ENCODE peak calls at places on chromosomes 5 and 9, in seven cellular contexts. T, B, Q, P, G, L and Z are unnamed samples.
A peak's percentile ranks its signal among the peaks of the same experiment; 100 is the strongest.

GRCh38 chr9:136201609-136202448 is 3.1 kb downstream of the LHX3 start:
- DNase-seq in T (no peak), B (no peak), Q (no peak), L (peak; percentile 88), P (no peak), G (no peak), Z (no peak)

GRCh38 chr9:98403715-98404114 is 148.3 kb upstream of the TBC1D2 start:
- DNase-seq in Q (no peak), P (no peak), L (no peak), T (no peak), B (no peak), G (no peak), Z (no peak)

GRCh38 chr9:129476821-129477611 is 143.9 kb downstream of the C9orf50 start:
- DNase-seq in P (no peak), T (no peak), G (no peak), L (no peak), B (no peak), Q (no peak), Z (no peak)

GRCh38 chr9:19615036-19615435 is 173.8 kb downstream of the SLC24A2 start:
- DNase-seq in G (no peak), L (no peak), T (no peak), Q (no peak), B (no peak), P (no peak), Z (no peak)

GRCh38 chr9:123614503-123615258 is 258.7 kb downstream of the CRB2 start:
- DNase-seq in B (no peak), Q (no peak), T (no peak), L (no peak), P (no peak), G (no peak), Z (no peak)

GRCh38 chr5:122906768-122907167 is 61.4 kb downstream of the SNX24 start:
- DNase-seq in P (no peak), G (no peak), T (no peak), L (no peak), Q (no peak), B (no peak), Z (no peak)

GRCh38 chr5:59198365-59198764 is 615.5 kb downstream of the RAB3C start:
- DNase-seq in G (no peak), T (no peak), B (no peak), Q (no peak), L (no peak), P (no peak), Z (no peak)

GRCh38 chr5:8458038-8458383 is 589.1 kb downstream of the MTRR start:
- DNase-seq in P (no peak), G (no peak), B (no peak), T (no peak), L (no peak), Q (no peak), Z (no peak)

GRCh38 chr5:78731884-78732283 is 83.3 kb upstream of the LHFPL2 start:
- DNase-seq in B (no peak), T (no peak), Q (no peak), P (no peak), L (no peak), G (no peak), Z (no peak)
- H3K4me3 ChIP-seq in B (no peak overlapping the region), T (no peak overlapping the region), Q (no peak overlapping the region), P (no peak overlapping the region), L (no peak overlapping the region), G (no peak overlapping the region), Z (no peak overlapping the region)

DNA sequence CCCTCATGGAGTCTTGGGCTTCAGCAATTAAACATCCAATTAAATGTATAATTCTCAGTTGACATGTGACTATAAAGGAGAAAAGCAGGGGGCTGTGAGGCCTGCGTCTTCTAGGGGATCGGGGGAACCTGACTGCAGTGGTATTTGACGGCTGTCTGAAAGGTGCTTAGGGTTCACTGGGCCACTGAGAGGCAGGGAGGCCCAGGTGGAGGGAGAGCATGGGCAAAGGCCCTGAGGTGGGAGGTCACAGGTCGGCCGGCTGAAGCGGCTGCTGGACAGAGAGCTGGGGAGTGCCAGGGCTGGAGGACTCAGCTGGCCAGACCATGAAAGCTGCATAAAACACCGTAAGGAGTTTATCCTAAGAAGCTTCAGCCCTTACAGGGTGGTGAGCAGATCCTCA is 23.9 kb downstream of the ERGIC1 start:
- DNase-seq in Q (no peak), G (no peak), L (no peak), B (peak; percentile 34), T (no peak), P (no peak), Z (no peak)
- TF ChIP-seq POLR2A in Q (no peak), G (no peak), L (no peak), B (no peak), T (no peak), P (no peak), Z (no peak)

GRCh38 chr5:175444060-175444904 is at the start of gene DRD1:
- DNase-seq in P (no peak), Q (no peak), G (no peak), B (peak; percentile 54), L (peak; percentile 94), T (peak; percentile 32), Z (no peak)
- TF ChIP-seq CTCF in P (no peak), Q (peak; percentile 83), G (peak; percentile 58), B (peak; percentile 81), L (peak; percentile 54), T (peak; percentile 50), Z (no peak)

DNA sequence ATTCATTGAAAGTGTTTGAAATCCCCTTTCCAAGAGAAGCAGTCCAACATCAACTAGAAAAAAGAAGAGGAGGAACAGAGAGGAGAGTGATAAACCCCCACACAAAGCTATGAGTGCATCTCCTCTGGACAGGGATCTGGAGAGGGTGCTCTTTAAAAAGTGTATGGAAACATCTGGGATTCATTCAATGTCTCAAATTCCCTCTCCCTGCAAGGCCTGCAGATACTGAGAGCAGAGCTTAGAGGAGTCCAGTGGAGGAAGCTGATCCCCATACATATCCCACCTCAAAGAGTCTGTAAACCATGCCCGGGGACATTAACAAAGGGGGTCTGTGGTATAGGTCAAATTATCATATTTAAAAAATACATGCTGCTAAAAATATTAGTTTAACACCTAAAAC is 2.2 kb downstream of the SPOCK1 start:
- DNase-seq in G (no peak), Q (no peak), L (no peak), T (no peak), P (no peak), B (no peak), Z (no peak)
- H3K4me3 ChIP-seq in G (no peak overlapping the region), Q (no peak overlapping the region), L (no peak overlapping the region), T (no peak overlapping the region), P (no peak overlapping the region), B (no peak overlapping the region), Z (no peak overlapping the region)

GRCh38 chr9:134325813-134326753 is at the start of gene RXRA:
- DNase-seq in Q (no peak), B (peak; percentile 94), L (peak; percentile 97), G (peak; percentile 73), T (peak; percentile 93), P (peak; percentile 70), Z (peak; percentile 95)
- TF ChIP-seq POLR2A in Q (peak; percentile 94), B (peak; percentile 96), L (peak; percentile 84), G (peak; percentile 67), T (peak; percentile 89), P (no peak), Z (no peak)

DNA sequence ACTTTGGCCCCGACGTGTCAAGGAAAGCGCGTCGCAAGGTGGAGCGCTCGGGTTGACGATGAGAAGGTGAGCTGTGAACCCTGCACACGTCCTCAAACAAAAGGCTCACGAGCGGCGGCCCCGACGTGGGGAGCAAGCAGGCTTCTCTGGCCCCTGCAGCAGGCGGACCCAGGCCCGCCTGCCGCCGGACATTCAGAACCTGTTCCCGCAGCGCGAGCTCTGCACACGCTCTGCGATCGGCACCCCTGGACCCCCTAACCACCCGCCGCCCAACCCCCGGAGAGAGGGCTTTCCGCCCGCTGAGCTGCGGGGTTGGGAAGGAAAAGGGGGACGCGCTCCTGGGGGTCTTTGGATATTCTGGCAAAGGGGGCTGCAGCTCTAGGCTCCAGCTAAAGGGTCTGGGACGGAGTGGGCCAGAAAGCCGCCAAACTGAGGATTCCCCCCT is 1.2 kb downstream of the FBN2 start:
- DNase-seq in B (no peak), G (no peak), L (peak; percentile 56), P (no peak), T (peak; percentile 41), Q (no peak), Z (no peak)
- TF ChIP-seq CTCF in B (no peak), G (no peak), L (no peak), P (no peak), T (no peak), Q (no peak), Z (no peak)

GRCh38 chr9:113807173-113808061 is 68.7 kb upstream of the ZNF618 start:
- DNase-seq in Q (no peak), P (no peak), L (no peak), G (no peak), T (peak; percentile 28), B (peak; percentile 29), Z (peak; percentile 39)
- H3K4me3 ChIP-seq in Q (no peak overlapping the region), P (peak overlapping the region; percentile 58), L (no peak overlapping the region), G (peak overlapping the region; percentile 19), T (peak overlapping the region; percentile 7), B (no peak overlapping the region), Z (no peak overlapping the region)

GRCh38 chr5:90334746-90335145 is 74.8 kb downstream of the CETN3 start:
- DNase-seq in T (no peak), G (no peak), L (no peak), B (no peak), P (no peak), Q (no peak), Z (no peak)
- TF ChIP-seq POLR2A in T (no peak), G (no peak), L (no peak), B (no peak), P (no peak), Q (no peak), Z (no peak)

DNA sequence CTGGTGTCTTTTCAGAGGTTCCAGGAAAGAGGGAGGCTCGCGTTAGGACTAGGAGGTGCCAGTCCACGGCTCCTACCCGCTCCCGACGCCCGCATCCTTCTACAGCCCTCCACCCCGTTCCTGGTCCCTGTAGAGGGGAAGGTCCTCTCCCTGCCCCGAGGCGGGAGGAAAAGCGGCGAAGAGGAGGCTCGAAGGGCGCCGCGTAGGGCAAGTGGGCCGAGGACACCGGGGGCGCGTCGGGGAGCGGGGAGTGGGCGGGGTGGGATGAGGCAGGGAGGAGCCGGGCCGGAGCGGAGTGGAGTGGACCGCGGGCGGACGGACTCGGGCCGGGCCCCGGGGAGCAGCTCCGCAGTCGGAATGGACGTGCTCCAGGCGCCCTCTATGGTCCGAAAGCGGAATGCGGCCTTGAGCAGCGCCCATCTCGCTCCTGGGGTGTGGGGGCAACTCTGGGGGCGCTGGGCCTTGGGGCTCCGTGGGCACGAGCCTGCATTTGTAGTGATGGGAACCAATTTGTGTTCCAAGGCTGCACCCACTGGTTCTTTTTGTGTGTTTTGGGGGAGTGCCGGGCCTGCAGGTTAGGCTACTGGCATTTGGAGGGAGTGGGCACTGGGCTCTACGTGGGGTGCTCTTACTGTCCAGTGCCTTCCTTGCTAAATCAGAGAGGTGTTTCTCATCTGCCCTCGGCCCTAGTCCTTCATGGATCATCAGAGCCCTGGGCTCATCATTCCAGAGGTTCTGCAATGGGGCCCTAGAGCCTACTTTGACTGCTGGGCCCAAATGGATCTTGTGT is 7.3 kb downstream of the IRX1 start:
- DNase-seq in L (peak; percentile 85), G (no peak), T (peak; percentile 51), B (peak; percentile 46), P (no peak), Q (no peak), Z (no peak)
- TF ChIP-seq CTCF in L (no peak), G (peak; percentile 31), T (peak; percentile 51), B (peak; percentile 44), P (no peak), Q (peak; percentile 62), Z (no peak)